ENCODE peak calls at places on chromosome 20, in six cellular contexts. I is endothelial cell of umbilical vein, O is neural progenitor cell, L is IMR-90, S is mesenchymal stem cell, K is HCT116. V is an unnamed sample.

GRCh38 chr20:11952621-11953020 is 34.9 kb downstream of the BTBD3 start:
- DNase-seq in O (no peak), K (no peak), S (no peak), L (peak; percentile 34), I (no peak), V (peak; percentile 35)

GRCh38 chr20:53038328-53038727 is 66.2 kb downstream of the TSHZ2 start:
- DNase-seq in L (no peak), O (no peak), I (no peak), S (no peak), K (no peak), V (no peak)

GRCh38 chr20:23105193-23105592 is 19.1 kb upstream of the CD93 start:
- DNase-seq in I (no peak), O (no peak), L (no peak), K (no peak), S (no peak), V (no peak)

GRCh38 chr20:48942730-48943129 is 21.2 kb downstream of the ARFGEF2 start:
- DNase-seq in L (no peak), S (no peak), I (no peak), K (no peak), O (no peak), V (no peak)

GRCh38 chr20:51473771-51474170 is 68.7 kb downstream of the NFATC2 start:
- DNase-seq in K (no peak), I (no peak), L (no peak), S (no peak), O (no peak), V (no peak)

GRCh38 chr20:44422083-44422482 is 53.6 kb upstream of the TTPAL start:
- DNase-seq in K (no peak), I (no peak), O (no peak), S (no peak), L (peak; percentile 48), V (peak; percentile 67)

GRCh38 chr20:21184810-21185209 is 58.9 kb downstream of the KIZ start:
- DNase-seq in S (peak; percentile 11), L (peak; percentile 25), I (no peak), O (no peak), K (no peak), V (peak; percentile 31)

GRCh38 chr20:62795023-62795761 is 1.1 kb upstream of the MRGBP start:
- DNase-seq in K (no peak), L (peak; percentile 49), I (peak; percentile 66), O (peak; percentile 68), S (peak; percentile 83), V (peak; percentile 48)

GRCh38 chr20:19819149-19819548 is 61.1 kb downstream of the RIN2 start:
- DNase-seq in K (no peak), I (no peak), O (no peak), S (no peak), L (no peak), V (no peak)

GRCh38 chr20:52105045-52105572 is 86.5 kb downstream of the ZFP64 start:
- DNase-seq in S (peak; percentile 54), O (peak; percentile 82), I (peak; percentile 56), L (peak; percentile 26), K (no peak), V (peak; percentile 46)

GRCh38 chr20:22672191-22672590 is 87.8 kb upstream of the FOXA2 start:
- DNase-seq in K (no peak), O (no peak), I (no peak), S (no peak), L (no peak), V (no peak)

GRCh38 chr20:16486532-16486931 is 86.7 kb downstream of the KIF16B start:
- DNase-seq in S (no peak), I (no peak), L (no peak), O (no peak), K (no peak), V (no peak)

GRCh38 chr20:15930324-15931305 is 642.6 kb downstream of the KIF16B start:
- DNase-seq in K (no peak), O (peak; percentile 47), S (peak; percentile 25), L (peak; percentile 39), I (peak; percentile 54), V (peak; percentile 44)

GRCh38 chr20:63538204-63539091 is 1.3 kb upstream of the PTK6 start:
- DNase-seq in L (peak; percentile 22), I (no peak), S (peak; percentile 60), K (no peak), O (no peak), V (peak; percentile 49)

GRCh38 chr20:43715511-43715910 is 11.3 kb downstream of the GTSF1L start:
- DNase-seq in S (no peak), K (no peak), I (no peak), L (no peak), O (no peak), V (no peak)

GRCh38 chr20:58016779-58017178 is 211.7 kb downstream of the ANKRD60 start:
- DNase-seq in S (no peak), O (no peak), L (no peak), K (no peak), I (no peak), V (no peak)

GRCh38 chr20:40564997-40565680 is 123.9 kb downstream of the MAFB start:
- DNase-seq in L (peak; percentile 51), I (peak; percentile 9), S (peak; percentile 85), K (peak; percentile 71), O (no peak), V (peak; percentile 85)

GRCh38 chr20:41854765-41855164 is 236.6 kb upstream of the CHD6 start:
- DNase-seq in O (no peak), L (no peak), S (no peak), K (no peak), I (no peak), V (peak; percentile 3)

GRCh38 chr20:4950841-4951240 is 50.5 kb downstream of the SLC23A2 start:
- DNase-seq in L (no peak), S (no peak), I (no peak), O (no peak), K (no peak), V (no peak)

GRCh38 chr20:4952229-4952628 is 49.1 kb downstream of the SLC23A2 start:
- DNase-seq in I (no peak), S (no peak), K (no peak), O (no peak), L (no peak), V (no peak)

GRCh38 chr20:4949833-4950178 is 51.5 kb downstream of the SLC23A2 start:
- DNase-seq in K (no peak), O (peak; percentile 51), L (peak; percentile 63), S (peak; percentile 46), I (peak; percentile 46), V (peak; percentile 67)

GRCh38 chr20:4950437-4950836 is 50.9 kb downstream of the SLC23A2 start:
- DNase-seq in O (no peak), K (no peak), I (no peak), S (no peak), L (no peak), V (no peak)

GRCh38 chr20:4951299-4951698 is 50.0 kb downstream of the SLC23A2 start:
- DNase-seq in K (peak; percentile 3), I (peak; percentile 97), O (no peak), S (peak; percentile 80), L (peak; percentile 90), V (peak; percentile 83)
- H3K9ac ChIP-seq in K (no peak overlapping the region), I (peak overlapping the region; percentile 58), O (no peak overlapping the region), S (peak overlapping the region; percentile 87), L (peak overlapping the region; percentile 41), V (no peak overlapping the region)

GRCh38 chr20:32585011-32585518 is at the start of gene NOL4L:
- DNase-seq in I (no peak), L (no peak), S (peak; percentile 32), O (peak; percentile 82), K (no peak), V (no peak)
- H2AFZ ChIP-seq in I (peak within 1 kb of the TSS; percentile 86), L (peak within 1 kb of the TSS; percentile 92), S (peak within 1 kb of the TSS; percentile 62), O (peak within 1 kb of the TSS; percentile 21), K (no peak within 1 kb of the TSS), V (peak within 1 kb of the TSS; percentile 49)

GRCh38 chr20:45780159-45780558 is 11.5 kb downstream of the WFDC3 start:
- DNase-seq in O (no peak), K (no peak), L (no peak), I (no peak), S (no peak), V (no peak)
- H3K4me1 ChIP-seq in O (no peaks in the 10 kb centered on the region), K (peaks cover 63% of the 10 kb centered on the region), L (peaks cover 43% of the 10 kb centered on the region), I (peaks cover 32% of the 10 kb centered on the region), S (peaks cover 14% of the 10 kb centered on the region), V (peaks cover 37% of the 10 kb centered on the region)

DNA sequence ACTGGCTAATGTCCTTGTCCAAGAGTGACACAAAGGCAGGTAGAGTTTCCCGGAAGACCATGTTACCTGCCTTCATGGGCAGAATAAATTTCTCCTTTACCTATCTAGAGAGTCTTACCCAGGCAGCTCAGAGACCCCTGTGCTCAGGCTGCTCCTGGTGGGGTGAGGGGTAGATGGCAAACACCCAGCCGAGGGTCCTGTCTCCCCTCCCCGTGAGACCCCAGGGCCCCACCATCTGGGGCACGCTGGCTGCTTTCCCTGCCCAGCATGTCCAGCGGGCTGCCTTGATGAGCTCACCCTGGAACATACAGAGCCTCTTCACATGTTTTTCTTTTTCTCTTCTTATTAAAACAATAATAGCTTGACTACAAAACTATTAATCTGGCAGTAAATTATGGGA is 116.5 kb downstream of the EDN3 start:
- DNase-seq in O (no peak), S (no peak), I (no peak), K (no peak), L (no peak), V (no peak)
- H3K9ac ChIP-seq in O (no peak overlapping the region), S (no peak overlapping the region), I (no peak overlapping the region), K (no peak overlapping the region), L (no peak overlapping the region), V (no peak overlapping the region)

DNA sequence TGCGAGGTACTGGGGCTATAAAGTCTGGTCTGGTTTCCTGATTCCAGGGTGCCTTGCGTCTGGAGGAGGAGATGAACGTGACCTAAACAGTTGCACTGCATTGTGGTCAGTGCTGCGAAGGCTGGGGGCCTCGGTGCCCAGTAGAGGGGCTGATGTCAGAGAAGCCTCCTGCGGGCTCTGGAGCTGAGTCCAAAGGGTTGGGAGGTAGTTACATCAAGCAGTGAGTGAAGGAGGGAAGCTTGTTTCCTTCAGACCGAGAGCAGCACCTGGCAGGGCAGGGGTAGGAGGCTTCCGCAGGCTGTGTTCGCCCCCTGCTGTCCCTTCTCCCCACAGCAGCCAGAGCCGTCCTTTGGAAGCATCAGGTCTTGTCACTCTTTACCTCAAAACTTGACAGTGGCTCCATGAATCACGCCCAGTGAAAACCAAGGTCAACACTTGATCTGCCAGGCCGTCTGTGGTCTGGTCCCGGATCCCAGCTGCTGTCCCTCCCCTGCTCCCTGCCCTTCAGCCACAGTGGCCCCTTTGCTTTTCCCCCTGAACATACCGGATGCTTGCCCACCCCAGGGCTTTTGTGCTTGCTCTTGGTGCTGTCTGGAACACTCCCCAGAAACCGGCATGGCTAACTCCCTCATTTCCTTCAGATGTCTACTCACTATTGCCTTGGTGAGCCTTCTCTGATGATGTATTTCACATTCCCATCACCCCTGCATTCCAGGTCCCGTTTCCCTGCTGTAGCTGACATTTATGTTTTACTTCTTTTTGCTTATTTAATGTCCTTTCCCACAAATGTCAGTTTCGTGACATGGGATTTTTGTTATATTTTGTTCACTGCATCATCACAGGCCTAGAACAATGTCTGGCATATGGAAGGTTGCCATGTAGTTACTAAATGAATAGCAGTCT is 7.0 kb downstream of the DYNLRB1 start:
- DNase-seq in S (peak; percentile 66), K (peak; percentile 42), L (peak; percentile 81), I (peak; percentile 61), O (peak; percentile 69), V (peak; percentile 62)
- H2AFZ ChIP-seq in S (no peak overlapping the region), K (no peak overlapping the region), L (peak overlapping the region; percentile 61), I (no peak overlapping the region), O (no peak overlapping the region), V (no peak overlapping the region)

DNA sequence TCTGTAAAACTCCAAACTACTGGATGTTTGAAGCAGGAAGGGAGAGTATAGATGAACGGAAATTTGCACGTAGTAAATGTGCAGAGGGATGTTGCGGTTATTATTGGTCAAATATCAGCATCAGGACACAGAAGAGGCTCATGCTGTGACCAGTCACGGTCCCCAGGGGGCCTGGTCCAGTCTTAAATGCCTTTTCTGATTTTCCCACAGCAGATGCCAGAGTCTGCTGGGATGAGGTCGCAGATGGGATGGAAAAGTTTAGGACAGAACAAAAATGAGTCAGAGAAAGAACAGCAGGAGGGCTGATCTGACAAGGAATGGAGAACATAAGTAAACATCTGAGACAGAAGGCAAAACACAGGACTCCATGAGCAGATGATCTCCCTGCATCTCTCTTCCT is 11.7 kb upstream of the SIRPG start:
- DNase-seq in I (no peak), S (no peak), O (no peak), L (no peak), K (no peak), V (no peak)
- H3K4me1 ChIP-seq in I (no peaks in the 10 kb centered on the region), S (peaks cover 7% of the 10 kb centered on the region), O (peaks cover 17% of the 10 kb centered on the region), L (no peaks in the 10 kb centered on the region), K (no peaks in the 10 kb centered on the region), V (no peaks in the 10 kb centered on the region)

V was measured in fibroblast of lung.